ENCODE peak calls at places on chromosomes 11 and 22, in eight cellular contexts. Y is cardiac muscle cell, U is AG09319, L is osteoblast, C is fibroblast of pulmonary artery, Z is fibroblast of mammary gland, J is IMR-90, V is psoas muscle. P is an unnamed sample.
A peak's percentile ranks its signal among the peaks of the same experiment; 100 is the strongest.

GRCh38 chr11:96486890-96487633 is 97.2 kb downstream of the JRKL start:
- DNase-seq in L (no peak), C (peak; percentile 23), Y (peak; percentile 17), V (no peak), Z (no peak), U (no peak), J (peak; percentile 25), P (no peak)

GRCh38 chr11:117950999-117951961 is 22.1 kb upstream of the TMPRSS13 start:
- DNase-seq in Y (no peak), Z (no peak), J (no peak), C (no peak), L (no peak), V (no peak), U (no peak), P (no peak)

GRCh38 chr22:29994941-29995340 is 85.3 kb upstream of the HORMAD2 start:
- DNase-seq in Y (no peak), U (no peak), C (peak; percentile 54), V (no peak), Z (peak; percentile 28), J (peak; percentile 33), L (no peak), P (no peak)

GRCh38 chr11:10139656-10140055 is 154.4 kb downstream of the SBF2 start:
- DNase-seq in C (peak; percentile 84), V (no peak), Y (no peak), L (peak; percentile 93), U (no peak), J (peak; percentile 68), Z (peak; percentile 81), P (no peak)

GRCh38 chr11:47409440-47410403 is 1.3 kb downstream of the SLC39A13 start:
- DNase-seq in V (no peak), C (no peak), Z (no peak), Y (no peak), L (peak; percentile 89), J (no peak), U (no peak), P (no peak)

GRCh38 chr11:132886335-132886734 is 646.0 kb downstream of the OPCML start:
- DNase-seq in C (peak; percentile 35), Y (peak; percentile 58), V (no peak), Z (no peak), J (peak; percentile 94), L (peak; percentile 78), U (no peak), P (no peak)

GRCh38 chr22:43159484-43160178 is 8.3 kb downstream of the TSPO start:
- DNase-seq in L (peak; percentile 84), C (peak; percentile 20), V (no peak), J (no peak), Z (no peak), U (no peak), Y (no peak), P (no peak)

GRCh38 chr11:13289081-13289480 is 11.5 kb downstream of the BMAL1 start:
- DNase-seq in Y (peak; percentile 70), C (peak; percentile 47), U (no peak), L (peak; percentile 68), V (no peak), Z (peak; percentile 37), J (peak; percentile 43), P (no peak)

GRCh38 chr11:114088216-114088615 is 28.7 kb downstream of the ZBTB16 start:
- DNase-seq in Y (no peak), L (no peak), Z (no peak), C (no peak), J (no peak), U (no peak), V (no peak), P (no peak)

GRCh38 chr22:46374663-46375474 is 39.4 kb downstream of the TRMU start:
- DNase-seq in C (no peak), V (no peak), Y (no peak), L (no peak), U (no peak), J (no peak), Z (no peak), P (no peak)

GRCh38 chr11:37504925-37505324 is 906.9 kb upstream of the RAG2 start:
- DNase-seq in Y (no peak), V (no peak), L (no peak), J (peak; percentile 95), U (no peak), Z (peak; percentile 85), C (peak; percentile 73), P (no peak)

DNA sequence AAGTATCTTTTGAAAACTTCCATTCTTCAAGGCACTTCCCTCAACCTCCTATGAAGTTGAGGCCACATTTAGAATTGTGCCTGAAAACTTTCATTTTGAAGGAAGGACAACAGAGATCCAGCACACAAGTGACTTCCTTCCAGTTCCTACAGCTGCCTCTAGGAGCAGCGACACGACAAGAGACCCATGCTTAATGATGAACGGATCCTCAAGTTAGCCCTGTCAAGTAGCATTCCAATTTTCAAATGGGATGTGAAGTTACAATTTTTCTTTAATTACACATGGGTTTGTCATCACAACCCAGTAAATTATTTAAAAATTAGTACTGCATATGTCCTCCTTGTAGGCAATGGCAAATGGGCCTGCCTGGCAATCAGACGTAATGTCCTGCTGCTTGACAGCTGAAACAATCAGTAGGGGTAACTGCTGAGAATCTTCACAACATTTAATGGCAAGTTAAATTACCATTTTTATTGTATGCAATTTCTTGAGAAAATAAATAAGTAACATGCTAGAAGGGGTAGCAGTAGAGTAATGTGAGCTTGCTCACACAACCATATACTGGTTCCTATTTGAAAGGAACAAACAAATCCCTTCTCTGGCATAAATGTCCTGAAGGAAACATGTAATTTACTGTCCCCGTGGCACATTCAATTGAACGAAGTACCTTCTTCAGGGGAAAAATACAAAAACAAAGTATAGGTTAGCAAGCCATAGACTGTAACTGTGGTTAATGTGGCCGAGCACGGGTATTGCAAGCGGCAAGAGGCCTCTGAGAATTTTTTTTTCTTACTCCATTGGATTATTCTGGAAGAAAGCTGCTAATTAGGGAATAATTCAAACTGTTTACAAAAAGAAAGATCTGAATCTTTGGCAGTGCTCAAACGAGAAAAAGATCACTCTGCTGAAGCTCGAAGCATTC is 288.3 kb downstream of the CADM1 start:
- DNase-seq in L (no peak), V (no peak), C (no peak), J (no peak), U (no peak), Y (no peak), Z (no peak), P (no peak)
- TF ChIP-seq CTCF in L (peak; percentile 32), V (peak; percentile 7), C (no peak), J (peak; percentile 27), U (no peak), Y (no peak), Z (no peak), P (peak; percentile 64)

GRCh38 chr11:119479685-119480275 is 56.8 kb upstream of the THY1 start:
- DNase-seq in J (peak; percentile 65), U (no peak), Y (peak; percentile 29), Z (peak; percentile 42), V (no peak), L (peak; percentile 80), C (peak; percentile 52), P (no peak)
- TF ChIP-seq CTCF in J (peak; percentile 92), U (peak; percentile 60), Y (peak; percentile 74), Z (peak; percentile 53), V (no peak), L (peak; percentile 52), C (peak; percentile 82), P (peak; percentile 79)

DNA sequence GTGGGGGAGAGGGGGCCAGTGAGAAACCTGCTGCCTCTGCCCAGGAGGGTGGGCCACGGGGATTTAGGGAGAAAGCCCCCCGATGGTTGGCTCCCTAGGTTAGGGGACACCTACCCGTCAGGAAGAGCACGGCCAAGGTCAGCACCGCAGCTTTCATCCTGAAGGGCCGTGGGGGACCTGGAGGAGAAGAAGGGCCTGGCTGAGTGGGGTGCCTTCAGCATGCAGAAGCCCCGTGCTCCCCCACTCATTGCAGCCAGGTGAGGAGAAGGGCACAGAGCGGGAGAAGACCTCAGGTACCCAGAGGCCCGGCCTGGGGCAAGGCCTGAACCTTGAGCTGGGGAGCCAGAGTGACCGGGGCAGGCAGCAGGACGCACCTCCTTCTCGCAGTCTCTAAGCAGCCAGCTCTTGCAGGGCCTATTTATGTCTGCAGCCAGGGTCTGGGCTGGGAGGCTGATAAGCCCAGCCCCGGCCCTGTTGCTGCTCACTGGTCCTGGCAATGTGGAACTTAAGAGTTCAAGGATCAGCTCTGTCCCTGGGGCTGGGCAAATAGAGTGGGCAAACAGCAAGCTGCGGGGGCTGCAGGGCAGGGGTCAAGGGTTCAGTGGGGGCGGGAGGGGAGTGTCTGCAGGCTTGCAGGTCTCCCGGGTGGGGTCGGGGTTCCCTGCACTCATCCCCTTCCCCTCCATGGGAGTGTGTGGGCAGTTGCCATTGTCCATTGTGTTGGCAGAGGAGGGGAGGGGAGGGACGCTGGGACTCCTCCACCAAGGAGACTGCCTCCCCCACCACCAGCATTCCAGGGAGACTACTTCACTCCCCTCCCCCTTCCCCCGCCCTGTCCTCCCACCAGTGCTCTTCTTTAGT is at the start of gene APOA1:
- DNase-seq in U (no peak), Z (no peak), J (no peak), L (peak; percentile 73), V (no peak), C (peak; percentile 57), Y (peak; percentile 79), P (no peak)
- TF ChIP-seq CTCF in U (no peak), Z (no peak), J (no peak), L (no peak), V (no peak), C (no peak), Y (no peak), P (no peak)

GRCh38 chr22:31945478-31945815 is 1.1 kb downstream of the YWHAH start:
- DNase-seq in U (no peak), Z (no peak), Y (no peak), V (no peak), J (no peak), C (no peak), L (no peak), P (no peak)

GRCh38 chr22:31945971-31946680 is 1.8 kb downstream of the YWHAH start:
- DNase-seq in L (peak; percentile 62), Y (peak; percentile 60), Z (no peak), V (no peak), J (peak; percentile 31), C (no peak), U (no peak), P (peak; percentile 1)

GRCh38 chr22:31943206-31943975 is 944 bp upstream of the YWHAH start:
- DNase-seq in L (peak; percentile 34), C (no peak), Y (no peak), J (no peak), Z (no peak), V (no peak), U (no peak), P (peak; percentile 94)

GRCh38 chr22:31944700-31945477 is 554 bp downstream of the YWHAH start:
- DNase-seq in U (no peak), J (no peak), V (peak; percentile 66), L (peak; percentile 86), Z (no peak), Y (peak; percentile 52), C (no peak), P (peak; percentile 76)

DNA sequence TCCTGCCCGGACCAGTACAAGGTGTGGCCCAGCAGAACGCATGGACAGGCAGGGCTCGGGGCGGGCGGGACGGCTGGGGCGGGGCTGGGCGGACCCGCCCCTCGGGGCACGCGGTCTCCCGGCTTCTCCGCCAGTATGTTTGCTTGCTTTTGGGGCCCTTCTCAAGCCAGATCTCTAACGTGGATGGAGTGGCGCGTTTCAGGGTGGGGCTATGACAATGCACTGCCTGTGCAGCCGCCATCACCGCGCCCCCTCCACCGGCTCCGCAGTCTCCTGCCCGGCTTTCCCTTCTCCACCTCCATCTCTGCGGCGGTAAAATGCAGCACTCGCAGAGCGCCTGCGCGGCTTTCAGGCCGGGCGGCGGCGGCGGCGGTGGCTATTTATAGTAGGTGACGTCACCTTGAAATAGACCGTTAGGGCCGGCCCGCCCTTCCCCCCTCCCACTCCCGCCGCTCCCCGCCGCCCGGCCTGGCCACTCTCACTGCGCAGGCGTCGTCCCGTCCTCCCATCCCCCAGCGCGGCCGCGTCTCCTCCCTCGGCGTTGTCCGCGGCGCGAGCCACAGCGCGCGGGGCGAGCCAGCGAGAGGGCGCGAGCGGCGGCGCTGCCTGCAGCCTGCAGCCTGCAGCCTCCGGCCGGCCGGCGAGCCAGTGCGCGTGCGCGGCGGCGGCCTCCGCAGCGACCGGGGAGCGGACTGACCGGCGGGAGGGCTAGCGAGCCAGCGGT is at the start of gene YWHAH:
- DNase-seq in J (peak; percentile 89), U (peak; percentile 87), V (peak; percentile 96), C (peak; percentile 95), L (peak; percentile 99), Y (peak; percentile 96), Z (peak; percentile 87), P (peak; percentile 97)
- TF ChIP-seq CTCF in J (peak; percentile 2), U (no peak), V (no peak), C (no peak), L (no peak), Y (no peak), Z (no peak), P (no peak)